ENCODE peak calls at places on chromosome 1, in seven cellular contexts. F, D, G, A, Q, L and U are unnamed samples.

GRCh38 chr1:25658791-25659431 is 42.3 kb downstream of the MAN1C1 start:
- DNase-seq in F (no peak), D (peak; percentile 69), G (no peak), A (peak; percentile 35), Q (no peak), L (peak; percentile 63), U (peak; percentile 78)

GRCh38 chr1:107626075-107626796 is 338.7 kb downstream of the VAV3 start:
- DNase-seq in F (no peak), D (no peak), G (no peak), A (no peak), Q (no peak), L (no peak), U (no peak)

GRCh38 chr1:225772323-225772768 is 5.3 kb upstream of the SRP9 start:
- DNase-seq in F (no peak), D (peak; percentile 79), G (peak; percentile 66), A (peak; percentile 89), Q (peak; percentile 92), L (peak; percentile 80), U (peak; percentile 72)

GRCh38 chr1:180948846-180949615 is 36.3 kb downstream of the KIAA1614 start:
- DNase-seq in F (peak; percentile 59), D (no peak), G (no peak), A (no peak), Q (no peak), L (no peak), U (no peak)

GRCh38 chr1:238892612-238893011 is 493.8 kb upstream of the CHRM3 start:
- DNase-seq in F (no peak), D (no peak), G (no peak), A (no peak), Q (no peak), L (no peak), U (no peak)

GRCh38 chr1:210702512-210702911 is 373.8 kb downstream of the HHAT start:
- DNase-seq in F (no peak), D (no peak), G (no peak), A (no peak), Q (no peak), L (no peak), U (no peak)

GRCh38 chr1:18646776-18647410 is 16.2 kb downstream of the PAX7 start:
- DNase-seq in F (no peak), D (peak; percentile 67), G (no peak), A (no peak), Q (peak; percentile 87), L (no peak), U (no peak)

GRCh38 chr1:109705411-109705810 is 6.6 kb upstream of the GSTM5 start:
- DNase-seq in F (no peak), D (no peak), G (no peak), A (no peak), Q (no peak), L (no peak), U (no peak)

GRCh38 chr1:9900142-9901043 is 9.7 kb downstream of the CTNNBIP1 start:
- DNase-seq in F (peak; percentile 90), D (peak; percentile 69), G (no peak), A (peak; percentile 71), Q (no peak), L (peak; percentile 44), U (peak; percentile 85)

GRCh38 chr1:92956254-92956653 is 5.0 kb downstream of the DIPK1A start:
- DNase-seq in F (no peak), D (no peak), G (no peak), A (no peak), Q (no peak), L (no peak), U (no peak)

GRCh38 chr1:92952714-92953113 is 8.5 kb downstream of the DIPK1A start:
- DNase-seq in F (no peak), D (no peak), G (no peak), A (no peak), Q (no peak), L (no peak), U (no peak)

GRCh38 chr1:92951141-92951582 is 10.1 kb downstream of the DIPK1A start:
- DNase-seq in F (no peak), D (no peak), G (no peak), A (peak; percentile 48), Q (no peak), L (no peak), U (no peak)

GRCh38 chr1:92949937-92950817 is 11.1 kb downstream of the DIPK1A start:
- DNase-seq in F (no peak), D (no peak), G (no peak), A (no peak), Q (peak; percentile 31), L (no peak), U (no peak)

GRCh38 chr1:92953491-92953890 is 7.8 kb downstream of the DIPK1A start:
- DNase-seq in F (no peak), D (no peak), G (no peak), A (no peak), Q (no peak), L (no peak), U (no peak)
- H3K4me1 ChIP-seq in F (peaks cover 20% of the 10 kb centered on the region), D (no peaks in the 10 kb centered on the region), G (no peaks in the 10 kb centered on the region), A (peaks cover 39% of the 10 kb centered on the region), Q (peaks cover 17% of the 10 kb centered on the region), L (peaks cover 48% of the 10 kb centered on the region), U (peaks cover 30% of the 10 kb centered on the region)

DNA sequence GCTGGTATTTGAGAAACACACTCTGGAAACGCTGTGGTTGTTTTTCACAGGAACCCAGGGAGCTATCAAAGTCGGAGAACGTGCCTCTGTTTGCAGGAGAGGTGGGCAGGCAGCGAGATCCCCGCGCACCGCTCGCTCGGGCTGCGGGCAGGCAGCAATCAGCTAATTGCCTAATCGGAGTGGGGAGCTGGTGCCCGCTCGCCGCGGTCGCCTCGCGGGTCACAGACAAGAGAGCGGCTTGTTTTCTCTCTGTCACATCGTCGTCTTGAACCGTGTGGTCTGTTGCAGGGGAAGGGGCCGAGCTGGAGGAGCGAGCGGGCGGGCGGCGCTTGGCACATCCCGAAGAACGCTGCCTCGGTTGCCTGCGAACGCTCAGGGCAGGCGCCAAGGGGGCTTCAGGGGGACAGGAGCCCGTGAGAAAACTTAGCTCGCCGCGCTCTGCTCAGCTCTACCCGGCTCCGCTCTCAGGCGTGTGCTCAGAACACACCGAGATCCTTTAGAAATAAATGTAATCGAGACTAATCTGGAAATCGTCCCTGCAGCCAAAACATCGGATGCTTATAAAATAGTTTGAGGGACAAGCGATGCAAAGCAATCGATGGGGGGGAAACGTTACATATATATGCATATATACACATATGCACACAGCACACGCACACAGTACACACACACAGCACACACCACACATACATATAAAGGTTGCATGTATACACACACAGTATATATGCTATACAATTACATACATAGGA is 93.6 kb upstream of the SMYD2 start:
- DNase-seq in F (peak; percentile 70), D (peak; percentile 63), G (no peak), A (no peak), Q (peak; percentile 62), L (no peak), U (no peak)
- H3K4me3 ChIP-seq in F (no peak overlapping the region), D (peak overlapping the region; percentile 37), G (no peak overlapping the region), A (no peak overlapping the region), Q (peak overlapping the region; percentile 45), L (peak overlapping the region; percentile 57), U (peak overlapping the region; percentile 47)

DNA sequence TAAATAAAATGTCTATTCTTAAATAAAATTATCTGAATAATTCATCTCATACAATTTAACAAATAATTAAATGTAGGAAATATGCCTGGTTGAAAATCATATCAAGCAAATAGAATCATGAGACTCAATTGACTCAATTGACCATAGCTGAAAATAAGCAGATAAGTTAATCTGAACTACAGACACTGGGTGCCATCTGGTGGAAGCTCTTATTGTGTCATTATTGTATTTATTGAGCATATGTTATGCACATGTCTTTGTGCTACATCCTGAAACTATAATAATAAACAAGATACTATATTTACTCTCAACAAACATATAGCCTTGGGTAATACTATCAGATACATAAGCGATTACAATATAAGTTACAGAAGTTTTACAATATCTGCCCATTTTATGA is 41.0 kb downstream of the BRINP3 start:
- DNase-seq in F (no peak), D (no peak), G (no peak), A (no peak), Q (no peak), L (no peak), U (no peak)
- TF ChIP-seq CTCF in F (no peak), D (no peak), G (no peak), A (peak; percentile 9), Q (peak; percentile 24), L (no peak), U (no peak)

GRCh38 chr1:7659514-7659913 is 111.6 kb upstream of the VAMP3 start:
- DNase-seq in F (no peak), D (no peak), G (no peak), A (no peak), Q (no peak), L (no peak), U (no peak)

GRCh38 chr1:7664147-7664892 is 106.8 kb upstream of the VAMP3 start:
- DNase-seq in F (no peak), D (no peak), G (no peak), A (no peak), Q (no peak), L (no peak), U (no peak)

GRCh38 chr1:7666249-7666648 is 104.8 kb upstream of the VAMP3 start:
- DNase-seq in F (no peak), D (no peak), G (no peak), A (no peak), Q (no peak), L (no peak), U (no peak)

GRCh38 chr1:7664893-7665250 is 106.2 kb upstream of the VAMP3 start:
- DNase-seq in F (no peak), D (no peak), G (no peak), A (no peak), Q (no peak), L (no peak), U (no peak)

GRCh38 chr1:7663451-7664146 is 107.5 kb upstream of the VAMP3 start:
- DNase-seq in F (no peak), D (no peak), G (no peak), A (no peak), Q (no peak), L (no peak), U (no peak)
- H3K4me1 ChIP-seq in F (peaks cover 4% of the 10 kb centered on the region), D (no peaks in the 10 kb centered on the region), G (peaks cover 4% of the 10 kb centered on the region), A (no peaks in the 10 kb centered on the region), Q (peaks cover 8% of the 10 kb centered on the region), L (no peaks in the 10 kb centered on the region), U (peaks cover 3% of the 10 kb centered on the region)

DNA sequence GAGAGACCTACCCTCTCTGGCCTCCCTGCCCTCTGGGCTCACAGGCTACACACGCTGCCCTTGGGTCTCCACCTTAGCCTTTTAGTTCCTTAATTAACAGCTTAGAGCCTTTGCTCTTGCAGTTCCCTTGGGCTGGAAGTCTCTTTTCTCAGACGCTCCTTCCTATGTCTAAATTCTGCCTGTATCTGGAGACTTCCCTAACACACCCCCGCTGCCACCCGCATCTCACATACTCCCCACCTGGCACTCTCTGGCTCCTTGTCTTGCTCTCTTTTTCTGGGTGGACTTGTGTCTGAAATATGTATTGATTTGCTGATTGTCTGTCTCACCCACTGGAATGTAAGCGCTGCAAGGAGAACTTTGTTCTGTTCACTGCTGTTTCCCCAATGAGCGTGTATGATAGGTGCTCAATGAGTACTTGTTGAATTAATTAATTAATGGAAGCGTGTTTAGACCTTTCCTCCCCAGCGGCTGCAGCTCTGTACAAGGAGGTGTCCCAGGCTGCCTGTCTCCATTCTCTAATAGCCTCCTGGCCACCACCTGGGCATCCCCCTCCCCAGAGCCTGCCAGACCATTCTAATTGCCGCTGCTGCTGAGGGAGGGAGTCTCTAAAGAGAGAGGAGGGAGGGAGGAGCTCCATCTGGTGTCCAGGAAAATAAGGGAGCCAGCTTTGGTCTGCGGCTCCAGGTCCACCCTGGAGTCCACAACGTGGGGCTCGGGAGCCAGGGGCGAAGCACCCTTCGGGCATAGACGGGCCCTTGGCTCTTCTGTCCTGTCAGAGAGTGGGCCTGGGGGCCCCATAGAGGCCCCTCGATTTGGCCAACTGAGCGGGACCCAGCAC is 95.3 kb downstream of the RNF220 start:
- DNase-seq in F (no peak), D (no peak), G (no peak), A (no peak), Q (peak; percentile 79), L (no peak), U (peak; percentile 20)
- H3K4me3 ChIP-seq in F (no peak overlapping the region), D (no peak overlapping the region), G (no peak overlapping the region), A (no peak overlapping the region), Q (peak overlapping the region; percentile 34), L (no peak overlapping the region), U (no peak overlapping the region)